ENCODE peak calls at places on chromosomes 6 and 20, in four cellular contexts. One of them, this sample, is unnamed.

GRCh38 chr20:13017883-13018535 is 9.2 kb downstream of the SPTLC3 start:
- DNase-seq in H1: no peak
- DNase-seq in K562: no peak
- DNase-seq in HepG2: no peak
- DNase-seq in this sample: peak

GRCh38 chr6:26613717-26614683 is 17.2 kb downstream of the ABT1 start:
- DNase-seq in H1: peak
- DNase-seq in K562: no peak
- DNase-seq in HepG2: no peak
- DNase-seq in this sample: no peak

GRCh38 chr6:158707120-158707519 is 57.3 kb downstream of the SYTL3 start:
- DNase-seq in H1: no peak
- DNase-seq in K562: peak
- DNase-seq in HepG2: no peak
- DNase-seq in this sample: peak

GRCh38 chr6:45808917-45809316 is 206.7 kb downstream of the CLIC5 start:
- DNase-seq in H1: no peak
- DNase-seq in K562: no peak
- DNase-seq in HepG2: no peak
- DNase-seq in this sample: no peak

GRCh38 chr20:19486448-19486847 is 271.6 kb upstream of the RIN2 start:
- DNase-seq in H1: no peak
- DNase-seq in K562: peak
- DNase-seq in HepG2: no peak
- DNase-seq in this sample: no peak

GRCh38 chr20:49657118-49657901 is 56.4 kb downstream of the B4GALT5 start:
- DNase-seq in H1: no peak
- DNase-seq in K562: no peak
- DNase-seq in HepG2: no peak
- DNase-seq in this sample: no peak

GRCh38 chr6:148199584-148199983 is 143.1 kb upstream of the SASH1 start:
- DNase-seq in H1: no peak
- DNase-seq in K562: no peak
- DNase-seq in HepG2: no peak
- DNase-seq in this sample: no peak

GRCh38 chr6:113078791-113079190 is 731.7 kb downstream of the RFPL4B start:
- DNase-seq in H1: no peak
- DNase-seq in K562: no peak
- DNase-seq in HepG2: no peak
- DNase-seq in this sample: no peak

GRCh38 chr6:128046033-128046432 is 145.2 kb upstream of the THEMIS start:
- DNase-seq in H1: no peak
- DNase-seq in K562: no peak
- DNase-seq in HepG2: no peak
- DNase-seq in this sample: no peak

GRCh38 chr20:26218301-26218700 is 521.6 kb upstream of the ZNF337 start:
- DNase-seq in H1: no peak
- DNase-seq in K562: no peak
- DNase-seq in HepG2: no peak
- DNase-seq in this sample: no peak

GRCh38 chr6:116695398-116695797 is 14.4 kb downstream of the KPNA5 start:
- DNase-seq in H1: no peak
- DNase-seq in K562: no peak
- DNase-seq in HepG2: no peak
- DNase-seq in this sample: no peak

GRCh38 chr20:25177890-25178321 is 17.6 kb upstream of the ENTPD6 start:
- DNase-seq in H1: no peak
- DNase-seq in K562: no peak
- DNase-seq in HepG2: no peak
- DNase-seq in this sample: no peak

GRCh38 chr6:147508073-147508870 is at the start of gene SAMD5:
- DNase-seq in H1: peak
- DNase-seq in K562: peak
- DNase-seq in HepG2: peak
- DNase-seq in this sample: peak

GRCh38 chr6:138115877-138116660 is 8.8 kb upstream of the PERP start:
- DNase-seq in H1: no peak
- DNase-seq in K562: peak
- DNase-seq in HepG2: peak
- DNase-seq in this sample: peak

GRCh38 chr6:88220493-88220892 is 54.3 kb upstream of the CNR1 start:
- DNase-seq in H1: no peak
- DNase-seq in K562: peak
- DNase-seq in HepG2: peak
- DNase-seq in this sample: peak

GRCh38 chr20:41424025-41424424 is 57.4 kb upstream of the EMILIN3 start:
- DNase-seq in H1: no peak
- DNase-seq in K562: peak
- DNase-seq in HepG2: no peak
- DNase-seq in this sample: no peak

GRCh38 chr6:106883808-106884262 is 90.7 kb downstream of the CD24 start:
- DNase-seq in H1: no peak
- DNase-seq in K562: peak
- DNase-seq in HepG2: peak
- DNase-seq in this sample: no peak

GRCh38 chr20:15316556-15316955 is 979.1 kb upstream of the FLRT3 start:
- DNase-seq in H1: no peak
- DNase-seq in K562: no peak
- DNase-seq in HepG2: no peak
- DNase-seq in this sample: no peak

GRCh38 chr20:11912013-11912663 is 5.6 kb upstream of the BTBD3 start:
- DNase-seq in H1: no peak
- DNase-seq in K562: no peak
- DNase-seq in HepG2: peak
- DNase-seq in this sample: peak

GRCh38 chr20:35598899-35599775 is 16.5 kb upstream of the SPAG4 start:
- DNase-seq in H1: no peak
- DNase-seq in K562: no peak
- DNase-seq in HepG2: no peak
- DNase-seq in this sample: no peak

GRCh38 chr6:20630617-20631448 is 96.6 kb downstream of the CDKAL1 start:
- DNase-seq in H1: no peak
- DNase-seq in K562: no peak
- DNase-seq in HepG2: peak
- DNase-seq in this sample: no peak

GRCh38 chr6:11681770-11682169 is 96.8 kb downstream of the ADTRP start:
- DNase-seq in H1: no peak
- DNase-seq in K562: no peak
- DNase-seq in HepG2: no peak
- DNase-seq in this sample: no peak

GRCh38 chr6:11685411-11686093 is 93.1 kb downstream of the ADTRP start:
- DNase-seq in H1: no peak
- DNase-seq in K562: no peak
- DNase-seq in HepG2: peak
- DNase-seq in this sample: peak

GRCh38 chr6:11681357-11681756 is 97.2 kb downstream of the ADTRP start:
- DNase-seq in H1: no peak
- DNase-seq in K562: no peak
- DNase-seq in HepG2: no peak
- DNase-seq in this sample: no peak

GRCh38 chr6:11682525-11682924 is 96.1 kb downstream of the ADTRP start:
- DNase-seq in H1: no peak
- DNase-seq in K562: no peak
- DNase-seq in HepG2: no peak
- DNase-seq in this sample: no peak
- H3K4me2 ChIP-seq in H1: no peak
- H3K4me2 ChIP-seq in K562: no peak
- H3K4me2 ChIP-seq in HepG2: no peak
- H3K4me2 ChIP-seq in this sample: no peak

GRCh38 chr6:118558811-118559217 is 10.7 kb downstream of the PLN start:
- DNase-seq in H1: no peak
- DNase-seq in K562: no peak
- DNase-seq in HepG2: no peak
- DNase-seq in this sample: no peak
- TF ChIP-seq RNF2 in H1: no peak
- TF ChIP-seq RNF2 in K562: no peak
- TF ChIP-seq RNF2 in HepG2: no peak
- TF ChIP-seq RNF2 in this sample: no peak

GRCh38 chr6:107987805-107988204 is 29.8 kb upstream of the SEC63 start:
- DNase-seq in H1: no peak
- DNase-seq in K562: no peak
- DNase-seq in HepG2: no peak
- DNase-seq in this sample: no peak
- H3K4me2 ChIP-seq in H1: peak
- H3K4me2 ChIP-seq in K562: no peak
- H3K4me2 ChIP-seq in HepG2: no peak
- H3K4me2 ChIP-seq in this sample: no peak

DNA sequence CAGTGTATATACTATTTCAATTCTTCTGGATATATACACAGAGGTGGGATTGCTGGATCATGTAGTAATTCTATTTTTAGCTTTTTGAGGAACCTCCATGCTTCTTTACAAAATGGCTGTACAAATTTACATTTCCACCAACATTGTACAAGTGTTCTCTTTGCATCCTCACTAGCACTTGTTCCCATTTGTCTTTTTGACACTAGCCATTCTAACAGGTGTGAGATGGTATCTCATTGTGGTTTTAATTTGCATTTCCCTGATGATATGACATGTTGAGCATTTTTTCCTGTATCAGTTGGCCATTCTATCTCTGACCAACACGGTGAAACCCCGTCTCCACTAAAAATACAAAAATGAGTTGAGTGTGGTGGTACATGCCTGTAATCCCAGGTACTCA is 68.1 kb upstream of the PMEPA1 start:
- DNase-seq in H1: no peak
- DNase-seq in K562: no peak
- DNase-seq in HepG2: no peak
- DNase-seq in this sample: no peak
- TF ChIP-seq RNF2 in H1: no peak
- TF ChIP-seq RNF2 in K562: no peak
- TF ChIP-seq RNF2 in HepG2: no peak
- TF ChIP-seq RNF2 in this sample: no peak

GRCh38 chr6:62528894-62529526 is 243.0 kb upstream of the KHDRBS2 start:
- DNase-seq in H1: no peak
- DNase-seq in K562: no peak
- DNase-seq in HepG2: no peak
- DNase-seq in this sample: no peak
- H3K4me2 ChIP-seq in H1: no peak
- H3K4me2 ChIP-seq in K562: no peak
- H3K4me2 ChIP-seq in HepG2: no peak
- H3K4me2 ChIP-seq in this sample: no peak

GRCh38 chr6:160933256-160933655 is 58.3 kb upstream of the MAP3K4 start:
- DNase-seq in H1: no peak
- DNase-seq in K562: peak
- DNase-seq in HepG2: peak
- DNase-seq in this sample: no peak
- TF ChIP-seq RNF2 in H1: no peak
- TF ChIP-seq RNF2 in K562: no peak
- TF ChIP-seq RNF2 in HepG2: no peak
- TF ChIP-seq RNF2 in this sample: no peak

GRCh38 chr20:36777152-36777551 is 3.6 kb upstream of the DSN1 start:
- DNase-seq in H1: no peak
- DNase-seq in K562: peak
- DNase-seq in HepG2: no peak
- DNase-seq in this sample: no peak

GRCh38 chr20:36777576-36777975 is 4.0 kb upstream of the DSN1 start:
- DNase-seq in H1: no peak
- DNase-seq in K562: no peak
- DNase-seq in HepG2: no peak
- DNase-seq in this sample: no peak

GRCh38 chr20:36775826-36776225 is 2.3 kb upstream of the DSN1 start:
- DNase-seq in H1: no peak
- DNase-seq in K562: no peak
- DNase-seq in HepG2: no peak
- DNase-seq in this sample: no peak

GRCh38 chr20:36778831-36779655 is 5.5 kb upstream of the DSN1 start:
- DNase-seq in H1: no peak
- DNase-seq in K562: no peak
- DNase-seq in HepG2: no peak
- DNase-seq in this sample: no peak

GRCh38 chr20:36779656-36780025 is 6.1 kb upstream of the DSN1 start:
- DNase-seq in H1: no peak
- DNase-seq in K562: no peak
- DNase-seq in HepG2: no peak
- DNase-seq in this sample: no peak
- H3K4me2 ChIP-seq in H1: no peak
- H3K4me2 ChIP-seq in K562: no peak
- H3K4me2 ChIP-seq in HepG2: peak
- H3K4me2 ChIP-seq in this sample: no peak

This sample was measured in A549.